ENCODE peak calls at places on chromosomes 6 and 20, in five cellular contexts. R is OCI-LY7, I is dorsolateral prefrontal cortex, S is upper lobe of left lung, P is pancreas. W is an unnamed sample.

GRCh38 chr20:59696476-59696875 is 92.1 kb downstream of the PHACTR3 start:
- DNase-seq in R (no peak), I (no peak), P (no peak), S (no peak), W (no peak)

GRCh38 chr6:15464211-15464725 is 198.6 kb downstream of the DTNBP1 start:
- DNase-seq in P (no peak), I (no peak), S (no peak), R (peak), W (no peak)

GRCh38 chr20:58349586-58349985 is 39.4 kb upstream of the VAPB start:
- DNase-seq in P (no peak), R (no peak), I (no peak), S (no peak), W (no peak)

GRCh38 chr6:12132351-12133222 is 120.5 kb downstream of the HIVEP1 start:
- DNase-seq in P (no peak), S (no peak), R (no peak), I (no peak), W (no peak)

GRCh38 chr6:30424549-30424948 is 64.8 kb upstream of the HLA-E start:
- DNase-seq in S (no peak), P (no peak), R (no peak), I (no peak), W (no peak)

GRCh38 chr20:37356387-37356786 is 10.4 kb downstream of the SRC start:
- DNase-seq in R (no peak), S (peak), P (no peak), I (no peak), W (peak)

GRCh38 chr6:170405311-170405975 is 98.9 kb downstream of the FAM120B start:
- DNase-seq in I (no peak), P (no peak), S (no peak), R (no peak), W (no peak)

GRCh38 chr6:169972736-169973135 is 221.3 kb downstream of the ERMARD start:
- DNase-seq in R (no peak), S (no peak), I (no peak), P (peak), W (no peak)

GRCh38 chr20:51886341-51886740 is 84.0 kb upstream of the SALL4 start:
- DNase-seq in S (no peak), P (no peak), R (no peak), I (no peak), W (no peak)

GRCh38 chr6:76703786-76704185 is 631.3 kb upstream of the IMPG1 start:
- DNase-seq in S (no peak), P (no peak), I (no peak), R (no peak), W (no peak)

GRCh38 chr20:5741089-5741488 is 9.1 kb upstream of the SHLD1 start:
- DNase-seq in P (no peak), S (no peak), R (no peak), I (no peak), W (no peak)
- H3K27ac ChIP-seq in P (no peak), S (no peak), R (no peak), I (no peak), W (no peak)

GRCh38 chr20:47453167-47453782 is 48.4 kb upstream of the NCOA3 start:
- DNase-seq in S (no peak), P (no peak), I (no peak), R (peak), W (no peak)
- H3K4me3 ChIP-seq in S (no peak), P (no peak), I (no peak), R (no peak), W (no peak)

DNA sequence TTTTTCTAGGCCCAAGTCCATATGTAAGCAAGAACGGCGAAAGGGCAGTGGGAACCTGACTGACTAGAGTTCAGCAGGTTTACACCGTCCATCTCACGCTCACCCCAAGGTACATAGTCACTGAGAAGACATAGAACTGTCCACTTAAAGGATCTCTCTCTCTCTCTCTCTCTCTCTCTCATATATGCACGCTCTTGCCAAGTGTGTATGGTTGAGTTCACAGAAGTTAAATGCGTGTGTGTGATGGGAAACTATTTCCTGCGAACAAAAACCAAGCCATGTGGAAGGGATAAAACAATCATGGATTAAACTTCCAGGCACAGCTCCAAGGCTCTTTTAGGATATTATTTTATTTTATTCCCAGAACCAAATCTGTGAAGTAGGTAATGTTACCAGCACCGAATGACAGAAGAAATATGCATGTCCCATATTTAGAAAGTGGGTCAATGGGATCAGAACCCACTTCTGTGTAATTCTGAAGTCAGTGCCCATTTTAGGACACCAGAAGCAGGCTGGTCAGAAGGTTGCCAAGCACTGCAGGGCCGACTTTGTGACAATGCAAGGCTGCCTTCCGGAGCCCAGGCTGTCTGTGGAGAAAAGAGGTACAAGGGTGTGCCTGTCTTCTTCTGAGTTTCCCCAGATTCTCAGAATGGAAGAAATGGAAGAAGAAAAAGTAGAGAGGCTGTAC is 49.2 kb upstream of the MAP7 start:
- DNase-seq in P (no peak), I (no peak), R (no peak), S (no peak), W (no peak)
- H3K27ac ChIP-seq in P (no peak), I (no peak), R (no peak), S (no peak), W (peak)

GRCh38 chr6:33813246-33813904 is 9.6 kb upstream of the MLN start:
- DNase-seq in S (no peak), R (no peak), I (no peak), P (no peak), W (no peak)
- H3K4me3 ChIP-seq in S (no peak), R (no peak), I (no peak), P (no peak), W (no peak)

DNA sequence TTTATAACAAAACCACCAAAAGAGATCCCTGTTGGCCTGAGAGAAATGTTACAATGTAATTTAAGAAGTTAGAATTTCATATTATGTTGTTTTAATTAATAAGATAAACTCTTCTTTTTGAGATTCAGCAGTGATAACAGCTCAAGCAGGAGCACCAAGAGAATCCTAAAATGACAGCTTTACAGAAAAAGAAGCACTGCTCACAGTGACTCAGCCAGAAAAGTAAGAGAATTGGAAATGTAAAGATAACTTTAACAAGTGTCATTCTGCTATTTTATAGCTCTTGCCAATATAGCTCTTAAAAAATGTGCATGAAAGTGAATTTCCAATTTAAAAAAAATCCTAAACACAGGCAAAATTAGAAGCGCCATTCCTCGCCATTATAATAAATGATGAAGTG is 111.3 kb downstream of the UBE3D start:
- DNase-seq in I (no peak), P (no peak), S (no peak), R (no peak), W (no peak)
- H3K27ac ChIP-seq in I (peak), P (no peak), S (no peak), R (peak), W (no peak)

GRCh38 chr6:125945378-125946141 is 11.0 kb upstream of the HINT3 start:
- DNase-seq in P (no peak), R (no peak), I (no peak), S (no peak), W (no peak)

GRCh38 chr6:125944896-125945295 is 11.7 kb upstream of the HINT3 start:
- DNase-seq in R (no peak), P (no peak), I (no peak), S (no peak), W (no peak)

GRCh38 chr6:125943528-125944433 is 12.8 kb upstream of the HINT3 start:
- DNase-seq in I (no peak), R (no peak), P (no peak), S (no peak), W (no peak)

GRCh38 chr6:125942677-125943527 is 13.7 kb upstream of the HINT3 start:
- DNase-seq in I (no peak), R (no peak), P (peak), S (no peak), W (no peak)

GRCh38 chr6:125944434-125944816 is 12.1 kb upstream of the HINT3 start:
- DNase-seq in S (peak), I (peak), P (peak), R (no peak), W (no peak)
- H3K4me3 ChIP-seq in S (no peak), I (no peak), P (no peak), R (no peak), W (peak)

GRCh38 chr6:45129051-45129450 is 199.1 kb upstream of the RUNX2 start:
- DNase-seq in S (no peak), I (no peak), P (no peak), R (no peak), W (no peak)

GRCh38 chr6:45127185-45127584 is 200.9 kb upstream of the RUNX2 start:
- DNase-seq in I (no peak), R (no peak), P (no peak), S (no peak), W (no peak)

GRCh38 chr6:45132059-45132458 is 196.1 kb upstream of the RUNX2 start:
- DNase-seq in I (no peak), S (no peak), P (no peak), R (no peak), W (no peak)

GRCh38 chr6:45136495-45136894 is 191.6 kb upstream of the RUNX2 start:
- DNase-seq in P (no peak), S (no peak), R (no peak), I (no peak), W (no peak)

DNA sequence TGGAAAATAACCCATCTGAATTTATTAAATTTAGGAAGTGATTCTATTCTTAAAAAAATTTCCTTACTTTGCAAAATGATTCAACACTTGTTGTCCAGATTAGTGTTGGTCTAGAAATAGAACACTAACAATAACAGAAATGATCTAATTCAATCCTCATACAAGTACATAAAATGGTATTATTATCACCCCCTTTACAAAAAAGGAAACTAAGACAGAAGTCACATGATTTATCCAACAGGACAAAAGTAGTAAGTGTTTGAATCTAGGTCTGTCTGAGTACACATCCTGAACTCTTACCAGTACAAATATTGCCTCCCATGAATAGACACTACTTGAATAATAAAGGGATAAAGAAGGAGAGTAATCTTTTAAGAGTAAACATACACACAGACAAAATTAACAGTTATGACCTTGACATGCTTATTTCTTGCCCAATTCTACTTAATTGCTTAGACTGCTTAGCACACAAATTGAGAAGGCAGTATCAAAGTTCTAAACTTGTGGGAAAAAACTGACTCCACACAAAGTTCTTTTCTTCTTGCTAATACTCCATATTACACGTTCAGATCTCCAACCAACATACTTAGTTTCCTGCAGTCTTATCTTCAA is 195.3 kb upstream of the RUNX2 start:
- DNase-seq in P (no peak), R (no peak), I (no peak), S (no peak), W (no peak)
- H3K27ac ChIP-seq in P (no peak), R (no peak), I (no peak), S (no peak), W (no peak)

DNA sequence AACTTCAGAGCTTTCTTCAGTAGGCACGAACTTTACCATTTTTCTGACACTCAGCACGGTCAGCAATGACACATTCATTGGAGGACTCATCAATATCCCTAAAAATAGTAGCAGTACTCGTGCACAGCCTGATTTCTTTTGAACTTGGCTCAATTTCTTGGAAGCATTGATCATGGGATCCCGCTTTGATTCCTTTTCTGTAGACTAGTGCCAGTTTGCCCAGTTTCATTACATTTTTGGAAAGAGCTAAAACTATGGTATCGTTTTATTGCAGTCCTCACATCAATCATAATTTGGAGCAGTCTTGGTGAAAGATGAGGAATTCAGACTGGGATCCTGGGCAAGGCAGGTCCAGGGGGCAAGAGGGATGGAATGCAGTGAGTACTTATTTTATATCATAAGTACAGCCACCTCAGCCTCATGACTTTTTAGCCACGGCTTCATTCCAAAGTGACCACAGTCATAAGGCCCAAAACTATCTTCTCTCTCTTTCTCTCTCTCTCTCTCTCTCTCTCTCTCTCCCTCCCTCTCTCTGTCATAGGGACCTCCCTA is 170.9 kb upstream of the AKAP12 start:
- DNase-seq in R (no peak), P (no peak), I (no peak), S (no peak), W (no peak)
- H3K4me3 ChIP-seq in R (no peak), P (no peak), I (no peak), S (no peak), W (no peak)

DNA sequence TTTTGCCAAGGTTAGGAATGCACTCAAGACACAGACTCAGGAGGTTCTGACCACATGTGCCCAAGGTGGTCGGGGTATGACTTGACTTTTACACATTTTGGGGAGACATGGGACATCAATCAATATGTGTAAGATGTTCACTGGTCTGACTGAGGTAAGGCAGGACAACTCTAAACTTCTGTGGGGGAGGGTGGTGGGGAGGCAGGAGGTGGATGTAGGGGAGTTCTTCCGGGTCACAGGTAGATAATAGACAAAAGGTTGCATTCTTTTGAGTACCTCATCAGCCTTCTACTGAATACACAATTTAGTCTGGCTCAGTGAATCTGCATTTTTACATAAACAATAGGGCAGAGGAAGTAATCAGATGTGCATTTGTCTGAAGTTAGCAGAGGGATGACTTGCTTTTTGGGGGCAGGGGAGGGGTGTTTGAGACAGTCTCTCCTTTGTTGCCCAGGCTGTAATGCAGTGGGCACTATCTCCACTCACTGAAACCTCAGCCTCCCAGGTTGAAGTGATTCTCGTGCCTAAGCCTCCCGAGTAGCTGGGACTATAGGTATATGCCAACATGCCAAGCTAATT is 10.9 kb downstream of the ECHDC1 start:
- DNase-seq in R (no peak), P (no peak), I (no peak), S (no peak), W (no peak)
- H3K27ac ChIP-seq in R (no peak), P (no peak), I (no peak), S (no peak), W (no peak)

DNA sequence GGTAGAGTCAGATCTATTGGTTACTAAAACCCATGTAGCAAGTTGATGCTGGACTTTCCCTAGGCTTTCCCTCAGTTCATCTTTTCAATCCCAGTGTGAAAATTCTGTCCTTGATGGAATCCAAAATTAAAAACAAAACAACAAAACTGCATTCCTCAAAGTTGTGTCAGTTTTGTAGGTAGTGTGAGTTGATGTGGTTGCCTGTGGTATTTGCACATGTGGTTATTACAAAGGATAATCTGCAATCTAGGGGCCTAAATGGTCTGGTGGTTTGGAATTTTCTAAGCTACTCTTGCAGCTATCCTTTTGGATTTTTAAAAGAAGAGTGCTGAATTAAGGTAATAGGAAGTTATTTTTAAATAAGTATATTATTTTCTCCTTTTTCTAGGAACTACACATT is 132.2 kb upstream of the SCGN start:
- DNase-seq in P (no peak), R (no peak), S (no peak), I (no peak), W (no peak)
- H3K4me3 ChIP-seq in P (no peak), R (no peak), S (no peak), I (no peak), W (no peak)